ENCODE peak calls at places on chromosomes 11 and 22, in four cellular contexts. J, M, Q and Z are unnamed samples.

GRCh38 chr22:49719046-49719445 is 108.6 kb downstream of the BRD1 start:
- DNase-seq in M (no peak), Q (no peak), J (no peak), Z (no peak)

GRCh38 chr11:6151117-6151516 is 19.0 kb downstream of the OR52B2 start:
- DNase-seq in M (no peak), J (no peak), Q (no peak), Z (no peak)

GRCh38 chr22:22616636-22617035 is 27.8 kb upstream of the GGTLC2 start:
- DNase-seq in Q (no peak), J (peak; percentile 61), M (no peak), Z (no peak)

GRCh38 chr11:117818036-117818858 is 6.3 kb downstream of the FXYD2 start:
- DNase-seq in J (no peak), Q (peak; percentile 19), M (no peak), Z (peak; percentile 56)

GRCh38 chr22:27349456-27349855 is 452.1 kb downstream of the MN1 start:
- DNase-seq in Q (no peak), M (no peak), J (no peak), Z (peak; percentile 47)

GRCh38 chr11:122344281-122344680 is 228.3 kb upstream of the BLID start:
- DNase-seq in Q (no peak), M (no peak), J (no peak), Z (peak; percentile 94)

GRCh38 chr11:5618807-5619206 is 6.0 kb upstream of the TRIM34 start:
- DNase-seq in J (no peak), Q (no peak), M (no peak), Z (peak; percentile 97)

GRCh38 chr11:62680825-62681240 is 2.0 kb upstream of the UBXN1 start:
- DNase-seq in M (no peak), J (no peak), Q (peak; percentile 38), Z (peak; percentile 87)

GRCh38 chr11:2089536-2090165 is 49.5 kb downstream of the IGF2 start:
- DNase-seq in M (peak; percentile 63), J (no peak), Q (peak; percentile 95), Z (peak; percentile 11)

GRCh38 chr11:64110465-64111375 is 55.2 kb downstream of the MACROD1 start:
- DNase-seq in Q (no peak), M (no peak), J (no peak), Z (no peak)

GRCh38 chr11:76690736-76691135 is 20.2 kb upstream of the LRRC32 start:
- DNase-seq in J (no peak), M (no peak), Q (no peak), Z (peak; percentile 86)

GRCh38 chr22:42791721-42792452 is 65.2 kb downstream of the ARFGAP3 start:
- DNase-seq in J (no peak), Q (no peak), M (no peak), Z (no peak)

GRCh38 chr22:50526849-50527801 is 1.7 kb upstream of the SCO2 start:
- DNase-seq in J (no peak), M (peak; percentile 76), Q (peak; percentile 64), Z (no peak)

GRCh38 chr11:31499576-31500178 is 9.7 kb downstream of the IMMP1L start:
- DNase-seq in Q (no peak), J (no peak), M (no peak), Z (peak; percentile 63)

GRCh38 chr22:42461511-42461910 is 29.3 kb upstream of the NFAM1 start:
- DNase-seq in M (no peak), Q (no peak), J (no peak), Z (no peak)

GRCh38 chr11:129866328-129866727 is 29.1 kb downstream of the NFRKB start:
- DNase-seq in Q (no peak), J (no peak), M (no peak), Z (no peak)

GRCh38 chr11:134032031-134032430 is 36.8 kb upstream of the JAM3 start:
- DNase-seq in J (no peak), M (no peak), Q (no peak), Z (no peak)

GRCh38 chr11:83363280-83363679 is 77.1 kb upstream of the CCDC90B start:
- DNase-seq in Q (no peak), M (no peak), J (no peak), Z (no peak)

GRCh38 chr11:67504023-67504949 is 877 bp downstream of the PITPNM1 start:
- DNase-seq in Q (peak; percentile 82), J (no peak), M (peak; percentile 71), Z (no peak)

GRCh38 chr11:11148104-11148509 is 204.9 kb downstream of the CSNK2A3 start:
- DNase-seq in M (peak; percentile 60), Q (no peak), J (no peak), Z (peak; percentile 74)

GRCh38 chr11:70487763-70488162 is 89.4 kb downstream of the CTTN start:
- DNase-seq in J (no peak), Q (no peak), M (no peak), Z (no peak)

GRCh38 chr11:75768909-75769771 is 562 bp downstream of the DGAT2 start:
- DNase-seq in J (no peak), M (peak; percentile 63), Q (no peak), Z (no peak)

GRCh38 chr11:1148752-1149180 is 9.0 kb upstream of the MUC5AC start:
- DNase-seq in J (no peak), Q (no peak), M (no peak), Z (no peak)

GRCh38 chr11:10488121-10488580 is 33.1 kb downstream of the AMPD3 start:
- DNase-seq in J (no peak), Q (no peak), M (peak; percentile 43), Z (peak; percentile 11)

GRCh38 chr11:65551572-65552398 is 6.4 kb downstream of the LTBP3 start:
- DNase-seq in J (no peak), Q (peak; percentile 46), M (peak; percentile 92), Z (peak; percentile 22)
- TF ChIP-seq CHD1 in J (no peak), Q (no peak), M (no peak), Z (no peak)

DNA sequence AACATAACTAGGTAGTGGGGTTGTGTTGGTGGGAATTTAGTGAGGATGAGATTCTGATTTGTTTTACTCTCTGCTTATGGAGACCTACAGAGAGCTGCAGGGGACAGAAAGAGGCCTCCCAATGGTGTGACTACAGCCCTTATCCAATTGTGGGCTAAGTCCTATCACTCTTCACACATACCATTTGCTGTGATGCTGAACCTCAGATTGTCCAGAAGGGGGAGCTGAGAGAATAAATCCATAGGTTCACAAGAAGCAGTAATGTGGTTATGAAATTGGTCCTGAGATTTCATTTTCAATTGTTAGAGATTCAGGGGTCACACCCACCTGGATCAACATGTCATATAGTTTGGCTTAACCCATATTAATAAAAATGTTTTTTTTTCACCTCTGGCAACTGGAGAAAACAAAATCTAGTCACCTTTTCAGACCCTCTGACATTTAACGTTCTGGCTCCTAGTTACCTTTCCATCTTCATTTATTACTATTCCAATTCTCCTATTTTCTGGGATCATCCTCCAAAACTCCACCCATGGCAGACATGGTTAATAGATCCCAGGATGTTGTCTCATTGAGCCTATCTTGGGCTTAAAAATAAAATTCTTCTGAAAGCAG is 53.3 kb upstream of the PTPN5 start:
- DNase-seq in J (no peak), Q (peak; percentile 43), M (no peak), Z (peak; percentile 33)
- TF ChIP-seq CHD1 in J (no peak), Q (no peak), M (no peak), Z (no peak)

GRCh38 chr11:120625565-120625964 is 114.0 kb downstream of the GRIK4 start:
- DNase-seq in J (no peak), M (no peak), Q (no peak), Z (no peak)
- TF ChIP-seq CHD1 in J (no peak), M (no peak), Q (no peak), Z (no peak)

GRCh38 chr22:19915287-19915954 is 26.2 kb upstream of the COMT start:
- DNase-seq in J (no peak), M (no peak), Q (no peak), Z (no peak)
- TF ChIP-seq CHD1 in J (no peak), M (no peak), Q (no peak), Z (no peak)